ENCODE peak calls at places on chromosomes 5 and 9, in six cellular contexts. M is K562, E is HCT116, W is breast epithelium, D is sigmoid colon, B is transverse colon. Z is an unnamed sample.

GRCh38 chr5:73692166-73692640 is 66.2 kb downstream of the ARHGEF28 start:
- DNase-seq in M (no peak), D (no peak), E (no peak), W (no peak), B (no peak), Z (no peak)

GRCh38 chr5:132228241-132229035 is 785 bp upstream of the P4HA2 start:
- DNase-seq in M (no peak), W (no peak), D (peak), B (peak), E (no peak), Z (no peak)

GRCh38 chr5:66680227-66680626 is 84.0 kb downstream of the MAST4 start:
- DNase-seq in M (no peak), D (no peak), B (no peak), W (no peak), E (no peak), Z (no peak)

GRCh38 chr9:129280236-129281231 is 102.5 kb upstream of the IER5L start:
- DNase-seq in D (peak), M (no peak), W (peak), E (no peak), B (peak), Z (no peak)

GRCh38 chr9:6006968-6007769 is 8.3 kb downstream of the RANBP6 start:
- DNase-seq in D (peak), M (peak), E (peak), W (peak), B (peak), Z (peak)

GRCh38 chr9:79155308-79155707 is 416.5 kb upstream of the TLE4 start:
- DNase-seq in W (no peak), D (no peak), E (no peak), M (no peak), B (no peak), Z (no peak)

GRCh38 chr5:27007121-27007520 is 31.3 kb downstream of the CDH9 start:
- DNase-seq in E (no peak), M (no peak), W (no peak), D (no peak), B (no peak), Z (no peak)

GRCh38 chr5:172071244-172071875 is 64.9 kb upstream of the FBXW11 start:
- DNase-seq in E (no peak), B (no peak), D (no peak), W (no peak), M (no peak), Z (no peak)

GRCh38 chr9:127968046-127968445 is 12.7 kb downstream of the EEIG1 start:
- DNase-seq in W (no peak), E (peak), M (no peak), D (peak), B (peak), Z (peak)

GRCh38 chr5:143208365-143208641 is 195.2 kb downstream of the NR3C1 start:
- DNase-seq in M (no peak), B (no peak), W (no peak), E (no peak), D (no peak), Z (no peak)

GRCh38 chr9:134811673-134812668 is 68.6 kb upstream of the FCN2 start:
- DNase-seq in B (no peak), W (no peak), M (no peak), D (no peak), E (no peak), Z (no peak)

GRCh38 chr5:98341038-98341710 is 432.3 kb upstream of the RGMB start:
- DNase-seq in W (no peak), D (no peak), B (no peak), E (no peak), M (no peak), Z (no peak)

GRCh38 chr5:81854485-81854884 is 103.6 kb upstream of the SSBP2 start:
- DNase-seq in D (no peak), M (peak), E (no peak), W (no peak), B (no peak), Z (no peak)

GRCh38 chr5:132103380-132103951 is 29.9 kb downstream of the CSF2 start:
- DNase-seq in W (no peak), B (peak), D (peak), E (peak), M (peak), Z (peak)

GRCh38 chr5:164504141-164504772 is 998.8 kb downstream of the MAT2B start:
- DNase-seq in W (no peak), B (peak), D (no peak), E (peak), M (peak), Z (peak)

GRCh38 chr5:57825026-57825683 is 342.5 kb upstream of the ACTBL2 start:
- DNase-seq in W (no peak), M (no peak), D (no peak), B (no peak), E (no peak), Z (no peak)

GRCh38 chr5:7629559-7629958 is 221.4 kb downstream of the CFAP90 start:
- DNase-seq in D (no peak), M (no peak), W (no peak), E (no peak), B (no peak), Z (no peak)

GRCh38 chr5:146813748-146814147 is 64.8 kb downstream of the PPP2R2B start:
- DNase-seq in W (no peak), M (no peak), B (no peak), E (no peak), D (no peak), Z (no peak)

GRCh38 chr9:111405701-111406100 is 75.7 kb upstream of the OR2K2 start:
- DNase-seq in M (no peak), E (no peak), D (no peak), W (no peak), B (no peak), Z (no peak)

GRCh38 chr5:62395210-62395950 is 8.3 kb downstream of the DIMT1 start:
- DNase-seq in E (no peak), B (no peak), M (no peak), D (no peak), W (no peak), Z (no peak)

GRCh38 chr5:143481697-143482531 is 78.4 kb upstream of the NR3C1 start:
- DNase-seq in D (no peak), E (no peak), B (no peak), W (no peak), M (no peak), Z (no peak)

GRCh38 chr5:102666164-102666951 is 88.7 kb upstream of the PAM start:
- DNase-seq in W (no peak), M (no peak), E (no peak), B (no peak), D (no peak), Z (no peak)

GRCh38 chr5:18003784-18004183 is 369.5 kb downstream of the TAF11L14 start:
- DNase-seq in B (no peak), W (no peak), E (no peak), D (no peak), M (no peak), Z (no peak)

GRCh38 chr5:84382363-84383295 is 2.1 kb downstream of the EDIL3 start:
- DNase-seq in D (peak), W (no peak), B (peak), E (no peak), M (no peak), Z (no peak)

GRCh38 chr5:172931001-172931536 is 28.2 kb upstream of the RPL26L1 start:
- DNase-seq in M (no peak), W (no peak), B (no peak), D (no peak), E (no peak), Z (no peak)

GRCh38 chr5:135012033-135012588 is 21.9 kb downstream of the PITX1 start:
- DNase-seq in D (peak), W (peak), B (no peak), E (no peak), M (no peak), Z (no peak)

GRCh38 chr9:133148351-133149129 is 15.2 kb downstream of the GBGT1 start:
- DNase-seq in E (no peak), B (peak), D (peak), M (peak), W (peak), Z (peak)

GRCh38 chr5:66933066-66933465 is 263.5 kb downstream of the CD180 start:
- DNase-seq in M (no peak), W (no peak), B (no peak), D (no peak), E (no peak), Z (no peak)

GRCh38 chr9:102483666-102484065 is 511.5 kb upstream of the CYLC2 start:
- DNase-seq in D (no peak), B (no peak), M (no peak), W (no peak), E (no peak), Z (no peak)

GRCh38 chr5:65172486-65173129 is 309.1 kb downstream of the ADAMTS6 start:
- DNase-seq in W (no peak), B (no peak), M (no peak), E (no peak), D (no peak), Z (no peak)

GRCh38 chr5:37370550-37370863 is 399 bp downstream of the NUP155 start:
- DNase-seq in D (no peak), W (no peak), B (no peak), E (no peak), M (peak), Z (no peak)

GRCh38 chr9:34988218-34989055 is 1.1 kb upstream of the DNAJB5 start:
- DNase-seq in E (no peak), W (no peak), M (peak), D (no peak), B (peak), Z (no peak)

GRCh38 chr9:119284118-119284517 is 85.1 kb downstream of the BRINP1 start:
- DNase-seq in W (no peak), D (no peak), B (no peak), M (no peak), E (no peak), Z (no peak)

GRCh38 chr9:77017505-77017894 is 2.0 kb upstream of the FOXB2 start:
- DNase-seq in M (no peak), W (no peak), E (no peak), D (no peak), B (no peak), Z (no peak)

GRCh38 chr9:134268308-134268724 is 57.9 kb upstream of the RXRA start:
- DNase-seq in B (peak), M (no peak), W (no peak), E (no peak), D (no peak), Z (peak)

GRCh38 chr5:98296426-98296825 is 477.0 kb upstream of the RGMB start:
- DNase-seq in M (no peak), D (no peak), E (no peak), W (no peak), B (no peak), Z (no peak)

GRCh38 chr5:95959051-95959963 is 2.3 kb downstream of the ELL2 start:
- DNase-seq in D (no peak), E (no peak), M (peak), W (no peak), B (peak), Z (no peak)

GRCh38 chr5:32928761-32929160 is 217.6 kb downstream of the NPR3 start:
- DNase-seq in M (no peak), D (no peak), W (no peak), E (no peak), B (no peak), Z (no peak)

GRCh38 chr5:40672440-40672839 is 7.3 kb upstream of the PTGER4 start:
- DNase-seq in M (no peak), W (no peak), B (no peak), E (no peak), D (no peak), Z (no peak)

GRCh38 chr5:35804201-35804653 is 52.5 kb upstream of the IL7R start:
- DNase-seq in W (no peak), E (no peak), M (no peak), B (no peak), D (no peak), Z (no peak)

GRCh38 chr5:35799751-35800150 is 56.9 kb upstream of the IL7R start:
- DNase-seq in E (no peak), D (no peak), W (no peak), B (no peak), M (no peak), Z (no peak)

GRCh38 chr5:35803221-35803651 is 53.5 kb upstream of the IL7R start:
- DNase-seq in E (no peak), W (no peak), M (no peak), D (peak), B (no peak), Z (no peak)
- TF ChIP-seq POLR2AphosphoS5 in E (no peak), W (no peak), M (no peak), D (no peak), B (no peak), Z (no peak)

GRCh38 chr9:137277329-137278041 is at the start of gene TOR4A:
- DNase-seq in W (no peak), D (peak), E (peak), B (peak), M (peak), Z (peak)
- TF ChIP-seq POLR2A in W (no peak), D (peak), E (peak), B (peak), M (peak), Z (no peak)

GRCh38 chr5:1889321-1890065 is 6.8 kb upstream of the IRX4 start:
- DNase-seq in E (no peak), M (no peak), W (no peak), D (no peak), B (no peak), Z (no peak)
- H3K4me3 ChIP-seq in E (no peak), M (no peak), W (no peak), D (no peak), B (no peak), Z (no peak)

DNA sequence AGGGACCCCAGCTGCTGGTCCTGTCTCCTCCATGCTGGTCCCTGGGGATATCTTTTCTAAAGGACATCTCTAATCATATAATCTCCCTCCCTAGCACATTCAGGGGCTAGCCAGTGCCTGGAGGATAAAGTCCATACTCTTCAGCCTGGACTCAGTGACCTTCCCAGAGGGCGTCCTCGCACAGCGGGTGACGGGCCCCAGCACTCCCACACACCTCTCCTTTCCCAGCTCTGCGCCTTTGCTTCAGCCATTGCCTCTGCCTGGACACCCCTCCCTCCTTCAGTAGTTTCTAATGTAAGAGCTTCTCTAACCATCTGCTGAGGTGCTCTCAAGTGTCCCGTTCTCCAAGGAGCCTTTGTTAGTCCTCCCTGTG is 15.2 kb upstream of the TNIP1 start:
- DNase-seq in B (no peak), E (no peak), D (no peak), W (no peak), M (no peak), Z (no peak)
- TF ChIP-seq POLR2AphosphoS5 in B (peak), E (no peak), D (no peak), W (no peak), M (no peak), Z (no peak)

DNA sequence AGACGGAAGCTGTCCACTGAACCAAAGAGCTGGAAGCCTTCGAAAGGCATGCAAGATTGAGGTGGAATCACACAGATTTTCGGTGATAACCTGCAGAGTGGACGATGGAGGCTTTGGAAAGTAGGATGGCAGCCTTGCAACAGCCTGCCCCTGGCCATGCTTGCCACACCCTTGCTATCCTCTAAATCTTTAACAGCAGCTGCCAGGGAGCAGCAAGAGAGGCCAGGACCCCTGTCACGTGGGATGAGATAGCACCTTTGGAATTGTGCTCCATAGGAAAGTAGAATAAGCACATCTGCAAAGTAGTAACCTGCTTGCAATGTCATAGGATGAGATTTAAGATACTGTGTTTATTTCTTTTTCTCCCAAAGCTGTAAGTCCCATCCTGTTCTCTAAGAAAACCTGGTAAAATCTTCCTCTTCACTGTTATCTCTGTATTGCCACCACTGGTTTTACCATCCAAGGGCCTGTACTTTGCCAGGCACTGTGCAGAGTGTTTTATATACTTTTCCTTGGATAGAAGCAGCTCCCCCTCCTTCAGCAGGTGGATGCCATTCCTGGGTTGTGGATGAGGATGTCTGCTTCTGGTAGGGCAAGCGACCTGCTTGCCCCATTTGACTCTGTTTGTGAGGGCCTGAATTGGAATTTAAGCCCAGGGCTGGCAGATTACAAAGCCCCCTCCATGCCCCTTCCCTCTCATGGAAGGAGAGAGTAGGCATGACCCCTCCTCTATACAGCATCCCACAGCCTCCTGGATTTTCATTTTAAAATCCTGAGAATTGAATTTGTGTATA is 10.1 kb downstream of the TRIO start:
- DNase-seq in E (no peak), W (no peak), B (no peak), M (no peak), D (no peak), Z (no peak)
- TF ChIP-seq POLR2A in E (no peak), W (no peak), B (no peak), M (no peak), D (no peak), Z (no peak)

DNA sequence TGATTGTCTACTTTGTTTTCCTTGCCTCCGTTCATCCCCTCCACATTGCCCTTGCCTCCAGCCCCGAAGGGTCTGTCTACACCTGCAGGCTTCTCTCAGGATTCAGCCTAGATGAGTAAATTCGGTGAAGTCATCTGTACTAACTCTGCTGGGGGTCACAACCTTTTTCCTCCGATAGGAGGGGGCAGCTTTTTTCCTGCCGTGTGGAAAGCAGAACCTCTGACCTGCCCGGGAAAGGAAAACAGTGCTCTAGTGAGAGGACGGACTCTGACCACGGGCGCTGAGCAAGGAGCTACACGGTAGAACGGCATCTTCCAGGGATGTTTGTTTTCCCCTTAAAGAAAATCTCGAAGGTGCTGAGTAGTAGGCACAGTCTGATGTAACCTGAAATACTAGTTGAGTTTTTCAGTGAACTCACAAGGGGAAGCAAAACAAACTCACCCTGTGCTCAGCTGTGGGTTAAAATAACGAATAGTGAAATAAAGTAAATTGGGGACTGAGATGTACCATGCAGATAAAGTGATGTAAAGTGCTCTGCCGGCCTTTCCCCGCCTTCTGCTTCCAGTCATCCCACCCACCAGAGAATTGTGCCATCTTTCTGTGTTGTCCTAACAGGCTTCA is 281.8 kb downstream of the AOPEP start:
- DNase-seq in W (no peak), D (no peak), M (no peak), E (no peak), B (peak), Z (no peak)
- H3K4me3 ChIP-seq in W (peak), D (peak), M (no peak), E (no peak), B (peak), Z (peak)

GRCh38 chr9:3323714-3324113 is 202.1 kb downstream of the RFX3 start:
- DNase-seq in W (no peak), D (no peak), B (no peak), E (no peak), M (no peak), Z (no peak)
- TF ChIP-seq POLR2AphosphoS5 in W (no peak), D (no peak), B (no peak), E (no peak), M (no peak), Z (no peak)

GRCh38 chr5:136020383-136021015 is 8.3 kb upstream of the TGFBI start:
- DNase-seq in B (peak), M (peak), D (peak), W (no peak), E (peak), Z (no peak)
- TF ChIP-seq POLR2A in B (no peak), M (no peak), D (no peak), W (no peak), E (no peak), Z (no peak)

DNA sequence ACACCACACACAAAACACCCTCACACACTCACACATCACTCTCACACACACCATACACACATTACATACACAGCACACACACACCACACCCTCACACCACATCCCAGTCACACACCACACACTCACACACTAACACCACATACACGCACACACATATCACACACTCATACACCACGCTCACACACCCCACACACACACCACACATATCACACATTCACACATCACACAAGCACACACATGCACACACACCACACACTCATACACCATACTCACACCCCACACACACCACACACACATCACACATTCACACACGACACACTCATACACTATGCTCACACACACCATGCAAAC is 543 bp upstream of the UBE2QL1 start:
- DNase-seq in M (no peak), W (no peak), D (no peak), E (no peak), B (no peak), Z (no peak)
- H3K4me3 ChIP-seq in M (no peak), W (no peak), D (peak), E (no peak), B (no peak), Z (no peak)

GRCh38 chr5:150492621-150493020 is 15.3 kb upstream of the NDST1 start:
- DNase-seq in W (no peak), D (no peak), M (no peak), E (no peak), B (no peak), Z (no peak)
- TF ChIP-seq POLR2AphosphoS5 in W (no peak), D (no peak), M (no peak), E (no peak), B (no peak), Z (no peak)